ENCODE peak calls at places on chromosomes 12 and 14, in five cellular contexts. H is frontal cortex; N is CD8-positive, alpha-beta T cell; Y is effector CD4-positive, alpha-beta T cell; P is RCC 7860. R is an unnamed sample.

GRCh38 chr12:77213316-77213715 is 147.9 kb upstream of the E2F7 start:
- DNase-seq in H (no peak), N (no peak), Y (no peak), P (no peak), R (no peak)

GRCh38 chr12:2243275-2243674 is 190.5 kb downstream of the CACNA1C start:
- DNase-seq in H (no peak), N (no peak), Y (no peak), P (peak), R (no peak)

GRCh38 chr14:50928002-50928635 is 16.2 kb downstream of the PYGL start:
- DNase-seq in H (no peak), N (no peak), Y (no peak), P (peak), R (no peak)

GRCh38 chr12:99498756-99499155 is 148.8 kb upstream of the GARIN6 start:
- DNase-seq in H (no peak), N (no peak), Y (no peak), P (peak), R (no peak)

GRCh38 chr12:95169368-95169767 is 47.9 kb downstream of the FGD6 start:
- DNase-seq in H (no peak), N (no peak), Y (no peak), P (peak), R (no peak)

GRCh38 chr12:57631566-57632368 is 1.2 kb downstream of the B4GALNT1 start:
- DNase-seq in H (peak), N (no peak), Y (no peak), P (no peak), R (no peak)

GRCh38 chr12:33439587-33440011 is at the start of gene SYT10:
- DNase-seq in H (peak), N (no peak), Y (no peak), P (no peak), R (no peak)

GRCh38 chr12:886206-886605 is 63.3 kb downstream of the RAD52 start:
- DNase-seq in H (no peak), N (no peak), Y (no peak), P (no peak), R (no peak)

R was measured in left ventricle myocardium inferior.